ENCODE peak calls at places on chromosome 21, in four cellular contexts. S is right cardiac atrium, N is cardiac muscle cell, B is RPMI7951. Q is an unnamed sample.

GRCh38 chr21:34344058-34344425 is 19.8 kb upstream of the KCNE2 start:
- DNase-seq in S (no peak), N (no peak), B (no peak), Q (no peak)

GRCh38 chr21:45334591-45335081 is 46.9 kb upstream of the POFUT2 start:
- DNase-seq in S (peak; percentile 11), N (no peak), B (no peak), Q (no peak)

GRCh38 chr21:41763398-41763931 is 3.4 kb downstream of the RIPK4 start:
- DNase-seq in S (no peak), N (peak; percentile 48), B (no peak), Q (no peak)

GRCh38 chr21:35963920-35964451 is 96.3 kb downstream of the SETD4 start:
- DNase-seq in S (no peak), N (no peak), B (peak; percentile 33), Q (no peak)

GRCh38 chr21:45634511-45635183 is 8.9 kb upstream of the PCBP3 start:
- DNase-seq in S (no peak), N (no peak), B (peak; percentile 47), Q (no peak)

GRCh38 chr21:37208741-37209225 is 58.4 kb downstream of the VPS26C start:
- DNase-seq in S (no peak), N (no peak), B (no peak), Q (no peak)

GRCh38 chr21:33998402-33998801 is 75.0 kb upstream of the MRPS6 start:
- DNase-seq in S (no peak), N (no peak), B (no peak), Q (no peak)

GRCh38 chr21:35037384-35038105 is 11.6 kb downstream of the RUNX1 start:
- DNase-seq in S (no peak), N (no peak), B (no peak), Q (no peak)

GRCh38 chr21:36126166-36126565 is 8.7 kb upstream of the CBR3 start:
- DNase-seq in S (no peak), N (no peak), B (no peak), Q (no peak)

Q was measured in HuH-7.5.